ENCODE peak calls at places on chromosomes 1 and 21, in five cellular contexts. One of them, this sample, is unnamed.

GRCh38 chr1:30816211-30817082 is 58.9 kb upstream of the LAPTM5 start:
- DNase-seq in mesothelial cell of epicardium: no peak
- DNase-seq in NCI-H510A: no peak
- DNase-seq in effector CD8-positive, alpha-beta T cell: no peak
- DNase-seq in NCI-H226: peak
- DNase-seq in this sample: peak

GRCh38 chr1:173329747-173330146 is 122.6 kb upstream of the TNFSF4 start:
- DNase-seq in NCI-H510A: no peak
- DNase-seq in mesothelial cell of epicardium: no peak
- DNase-seq in effector CD8-positive, alpha-beta T cell: no peak
- DNase-seq in NCI-H226: no peak
- DNase-seq in this sample: peak

GRCh38 chr1:197725044-197725443 is 50.2 kb downstream of the DENND1B start:
- DNase-seq in NCI-H226: peak
- DNase-seq in effector CD8-positive, alpha-beta T cell: no peak
- DNase-seq in NCI-H510A: no peak
- DNase-seq in mesothelial cell of epicardium: no peak
- DNase-seq in this sample: no peak

GRCh38 chr1:1669468-1670440 is 10.9 kb upstream of the CDK11B start:
- DNase-seq in mesothelial cell of epicardium: no peak
- DNase-seq in effector CD8-positive, alpha-beta T cell: no peak
- DNase-seq in NCI-H510A: no peak
- DNase-seq in NCI-H226: no peak
- DNase-seq in this sample: no peak

GRCh38 chr1:248818505-248819374 is 7.0 kb downstream of the SH3BP5L start:
- DNase-seq in effector CD8-positive, alpha-beta T cell: no peak
- DNase-seq in mesothelial cell of epicardium: no peak
- DNase-seq in NCI-H226: no peak
- DNase-seq in NCI-H510A: no peak
- DNase-seq in this sample: no peak

GRCh38 chr1:43451701-43452532 is 1.8 kb downstream of the HYI start:
- DNase-seq in mesothelial cell of epicardium: no peak
- DNase-seq in NCI-H226: no peak
- DNase-seq in NCI-H510A: no peak
- DNase-seq in effector CD8-positive, alpha-beta T cell: no peak
- DNase-seq in this sample: no peak

GRCh38 chr1:236131916-236132315 is 10.4 kb upstream of the GPR137B start:
- DNase-seq in NCI-H510A: no peak
- DNase-seq in NCI-H226: no peak
- DNase-seq in effector CD8-positive, alpha-beta T cell: no peak
- DNase-seq in mesothelial cell of epicardium: no peak
- DNase-seq in this sample: no peak

GRCh38 chr1:5637171-5637570 is 355.1 kb downstream of the NPHP4 start:
- DNase-seq in mesothelial cell of epicardium: no peak
- DNase-seq in NCI-H510A: no peak
- DNase-seq in effector CD8-positive, alpha-beta T cell: no peak
- DNase-seq in NCI-H226: no peak
- DNase-seq in this sample: no peak

GRCh38 chr1:51421961-51422360 is 91.6 kb upstream of the TTC39A start:
- DNase-seq in effector CD8-positive, alpha-beta T cell: no peak
- DNase-seq in NCI-H510A: no peak
- DNase-seq in NCI-H226: no peak
- DNase-seq in mesothelial cell of epicardium: no peak
- DNase-seq in this sample: peak

GRCh38 chr1:206540044-206540758 is 32.9 kb downstream of the RASSF5 start:
- DNase-seq in NCI-H226: no peak
- DNase-seq in NCI-H510A: no peak
- DNase-seq in effector CD8-positive, alpha-beta T cell: no peak
- DNase-seq in mesothelial cell of epicardium: no peak
- DNase-seq in this sample: no peak

GRCh38 chr1:243264718-243265117 is 8.9 kb downstream of the SDCCAG8 start:
- DNase-seq in mesothelial cell of epicardium: no peak
- DNase-seq in NCI-H226: peak
- DNase-seq in NCI-H510A: no peak
- DNase-seq in effector CD8-positive, alpha-beta T cell: no peak
- DNase-seq in this sample: no peak

GRCh38 chr1:11692899-11693590 is 1.5 kb downstream of the DRAXIN start:
- DNase-seq in mesothelial cell of epicardium: no peak
- DNase-seq in NCI-H510A: no peak
- DNase-seq in NCI-H226: peak
- DNase-seq in effector CD8-positive, alpha-beta T cell: no peak
- DNase-seq in this sample: no peak

GRCh38 chr1:181479137-181479745 is 4.1 kb upstream of the CACNA1E start:
- DNase-seq in effector CD8-positive, alpha-beta T cell: no peak
- DNase-seq in mesothelial cell of epicardium: no peak
- DNase-seq in NCI-H226: peak
- DNase-seq in NCI-H510A: no peak
- DNase-seq in this sample: peak

GRCh38 chr21:37407719-37408455 is 41.3 kb downstream of the DYRK1A start:
- DNase-seq in NCI-H226: no peak
- DNase-seq in NCI-H510A: no peak
- DNase-seq in effector CD8-positive, alpha-beta T cell: no peak
- DNase-seq in mesothelial cell of epicardium: no peak
- DNase-seq in this sample: no peak

GRCh38 chr1:78060857-78061563 is 15.2 kb downstream of the GIPC2 start:
- DNase-seq in effector CD8-positive, alpha-beta T cell: no peak
- DNase-seq in mesothelial cell of epicardium: no peak
- DNase-seq in NCI-H226: no peak
- DNase-seq in NCI-H510A: no peak
- DNase-seq in this sample: no peak

GRCh38 chr1:53378061-53378460 is 50.2 kb upstream of the LRP8 start:
- DNase-seq in NCI-H226: no peak
- DNase-seq in effector CD8-positive, alpha-beta T cell: no peak
- DNase-seq in mesothelial cell of epicardium: peak
- DNase-seq in NCI-H510A: no peak
- DNase-seq in this sample: no peak

GRCh38 chr1:227010645-227011044 is 70.6 kb downstream of the COQ8A start:
- DNase-seq in effector CD8-positive, alpha-beta T cell: no peak
- DNase-seq in mesothelial cell of epicardium: no peak
- DNase-seq in NCI-H510A: no peak
- DNase-seq in NCI-H226: no peak
- DNase-seq in this sample: no peak

GRCh38 chr1:61742620-61743431 is 546 bp downstream of the PATJ start:
- DNase-seq in effector CD8-positive, alpha-beta T cell: no peak
- DNase-seq in NCI-H226: peak
- DNase-seq in NCI-H510A: no peak
- DNase-seq in mesothelial cell of epicardium: peak
- DNase-seq in this sample: peak

GRCh38 chr1:117612517-117613248 is 6.8 kb downstream of the TENT5C start:
- DNase-seq in NCI-H226: peak
- DNase-seq in NCI-H510A: no peak
- DNase-seq in effector CD8-positive, alpha-beta T cell: no peak
- DNase-seq in mesothelial cell of epicardium: no peak
- DNase-seq in this sample: no peak

GRCh38 chr21:46063734-46064680 is 33.9 kb upstream of the COL6A2 start:
- DNase-seq in NCI-H226: no peak
- DNase-seq in mesothelial cell of epicardium: peak
- DNase-seq in effector CD8-positive, alpha-beta T cell: no peak
- DNase-seq in NCI-H510A: no peak
- DNase-seq in this sample: no peak

GRCh38 chr1:203521071-203521794 is 27.3 kb downstream of the OPTC start:
- DNase-seq in effector CD8-positive, alpha-beta T cell: no peak
- DNase-seq in NCI-H226: no peak
- DNase-seq in NCI-H510A: no peak
- DNase-seq in mesothelial cell of epicardium: no peak
- DNase-seq in this sample: no peak

GRCh38 chr1:59427155-59427554 is 130.3 kb downstream of the FGGY start:
- DNase-seq in NCI-H510A: no peak
- DNase-seq in mesothelial cell of epicardium: no peak
- DNase-seq in NCI-H226: peak
- DNase-seq in effector CD8-positive, alpha-beta T cell: no peak
- DNase-seq in this sample: no peak

GRCh38 chr1:224637510-224637909 is 21.4 kb downstream of the CNIH3 start:
- DNase-seq in mesothelial cell of epicardium: no peak
- DNase-seq in effector CD8-positive, alpha-beta T cell: no peak
- DNase-seq in NCI-H510A: no peak
- DNase-seq in NCI-H226: no peak
- DNase-seq in this sample: peak

GRCh38 chr21:38859852-38860251 is 54.1 kb downstream of the ETS2 start:
- DNase-seq in NCI-H226: no peak
- DNase-seq in mesothelial cell of epicardium: no peak
- DNase-seq in NCI-H510A: no peak
- DNase-seq in effector CD8-positive, alpha-beta T cell: no peak
- DNase-seq in this sample: no peak

GRCh38 chr1:204723131-204723787 is 37.7 kb upstream of the LRRN2 start:
- DNase-seq in effector CD8-positive, alpha-beta T cell: no peak
- DNase-seq in mesothelial cell of epicardium: no peak
- DNase-seq in NCI-H510A: no peak
- DNase-seq in NCI-H226: no peak
- DNase-seq in this sample: no peak

GRCh38 chr1:66384258-66384657 is 149.7 kb upstream of the SGIP1 start:
- DNase-seq in NCI-H510A: no peak
- DNase-seq in NCI-H226: no peak
- DNase-seq in mesothelial cell of epicardium: no peak
- DNase-seq in effector CD8-positive, alpha-beta T cell: no peak
- DNase-seq in this sample: no peak

GRCh38 chr1:160560045-160560724 is 19.1 kb downstream of the CD84 start:
- DNase-seq in mesothelial cell of epicardium: no peak
- DNase-seq in effector CD8-positive, alpha-beta T cell: no peak
- DNase-seq in NCI-H226: no peak
- DNase-seq in NCI-H510A: no peak
- DNase-seq in this sample: no peak

GRCh38 chr1:218351617-218352438 is 6.7 kb downstream of the TGFB2 start:
- DNase-seq in NCI-H226: peak
- DNase-seq in effector CD8-positive, alpha-beta T cell: no peak
- DNase-seq in NCI-H510A: no peak
- DNase-seq in mesothelial cell of epicardium: no peak
- DNase-seq in this sample: no peak

GRCh38 chr1:15950763-15951295 is 25.1 kb downstream of the ZBTB17 start:
- DNase-seq in mesothelial cell of epicardium: no peak
- DNase-seq in NCI-H226: peak
- DNase-seq in effector CD8-positive, alpha-beta T cell: no peak
- DNase-seq in NCI-H510A: no peak
- DNase-seq in this sample: no peak

This sample was measured in NCI-H526.